ENCODE peak calls at places on chromosomes 16 and 17, in ten cellular contexts. F is tibial nerve; H is naive thymus-derived CD4-positive, alpha-beta T cell; V is heart left ventricle; W is AG04449; X is A549; U is lower leg skin; G is prostate gland; C is adipocyte; O is ovary. E is an unnamed sample.

GRCh38 chr16:70635356-70636016 is 10.9 kb upstream of the IL34 start:
- DNase-seq in F (peak; percentile 58), H (no peak), V (peak; percentile 38), W (no peak), X (no peak), U (no peak), G (no peak), C (peak; percentile 63), O (peak; percentile 41), E (no peak)

GRCh38 chr17:9676084-9676483 is 30.8 kb downstream of the USP43 start:
- DNase-seq in F (no peak), H (no peak), V (no peak), W (no peak), X (peak; percentile 33), U (no peak), G (no peak), C (no peak), O (no peak), E (no peak)

GRCh38 chr16:82741073-82741615 is 114.4 kb downstream of the CDH13 start:
- DNase-seq in F (no peak), H (no peak), V (no peak), W (no peak), X (no peak), U (no peak), G (no peak), C (no peak), O (no peak), E (no peak)

GRCh38 chr17:75854111-75854748 is 905 bp downstream of the WBP2 start:
- DNase-seq in F (no peak), H (no peak), V (no peak), W (no peak), X (peak; percentile 54), U (no peak), G (no peak), C (peak; percentile 46), O (peak; percentile 58), E (no peak)

GRCh38 chr16:82439678-82440293 is 187.0 kb upstream of the CDH13 start:
- DNase-seq in F (no peak), H (no peak), V (no peak), W (no peak), X (no peak), U (no peak), G (no peak), C (peak; percentile 22), O (no peak), E (no peak)

GRCh38 chr17:2174048-2174447 is 119.1 kb downstream of the HIC1 start:
- DNase-seq in F (no peak), H (no peak), V (no peak), W (no peak), X (no peak), U (no peak), G (no peak), C (peak; percentile 34), O (no peak), E (no peak)

GRCh38 chr16:3328643-3329042 is 23.3 kb downstream of the ZNF75A start:
- DNase-seq in F (no peak), H (no peak), V (no peak), W (no peak), X (no peak), U (no peak), G (no peak), C (no peak), O (no peak), E (no peak)

GRCh38 chr16:66028505-66029216 is 337.8 kb upstream of the CDH5 start:
- DNase-seq in F (no peak), H (no peak), V (no peak), W (peak; percentile 34), X (no peak), U (peak; percentile 64), G (no peak), C (peak; percentile 87), O (no peak), E (no peak)

GRCh38 chr16:30131869-30132475 is 9.0 kb upstream of the MAPK3 start:
- DNase-seq in F (no peak), H (no peak), V (no peak), W (no peak), X (no peak), U (no peak), G (no peak), C (peak; percentile 9), O (no peak), E (no peak)

DNA sequence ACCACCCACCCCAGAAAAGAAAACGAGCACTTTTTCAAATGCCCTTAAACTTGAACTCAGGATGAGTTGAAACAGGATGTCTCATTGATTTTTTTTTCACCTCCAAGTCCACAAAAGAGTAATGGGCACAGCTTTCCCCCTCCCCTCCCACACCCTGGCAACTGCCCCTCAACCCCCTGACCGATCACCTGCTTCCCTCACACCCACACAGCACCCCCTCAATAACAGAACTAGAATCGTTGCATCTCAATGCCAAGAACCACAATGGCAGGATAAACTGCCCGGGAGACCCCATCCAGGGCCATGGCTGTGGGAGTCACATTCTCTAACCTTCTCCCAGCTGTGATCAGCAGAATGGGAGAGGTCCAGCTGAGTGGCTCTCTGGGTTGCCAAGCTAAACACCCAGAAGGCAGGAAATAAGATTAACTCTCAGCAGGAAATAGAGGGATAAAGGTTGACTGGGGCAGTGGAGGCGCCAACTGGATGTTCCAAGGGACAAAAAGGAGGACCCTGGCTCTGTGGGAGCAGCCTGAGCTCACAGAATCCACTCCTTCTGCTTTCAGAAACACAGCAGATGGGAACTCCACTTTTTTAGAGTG is 128.0 kb upstream of the SDK2 start:
- DNase-seq in F (no peak), H (no peak), V (no peak), W (no peak), X (no peak), U (no peak), G (no peak), C (no peak), O (no peak), E (no peak)
- H3K4me3 ChIP-seq in F (no peak overlapping the region), H (no peak overlapping the region), V (no peak overlapping the region), W (no peak overlapping the region), X (no peak overlapping the region), U (no peak overlapping the region), G (no peak overlapping the region), C (no peak overlapping the region), O (no peak overlapping the region), E (no peak overlapping the region)

GRCh38 chr17:58004060-58004459 is 3.0 kb downstream of the SRSF1 start:
- DNase-seq in F (no peak), H (no peak), V (no peak), W (no peak), X (no peak), U (no peak), G (no peak), C (no peak), O (no peak), E (no peak)

GRCh38 chr17:58002558-58002957 is 4.5 kb downstream of the SRSF1 start:
- DNase-seq in F (no peak), H (no peak), V (no peak), W (no peak), X (no peak), U (no peak), G (no peak), C (no peak), O (no peak), E (no peak)

GRCh38 chr17:58002154-58002553 is 4.9 kb downstream of the SRSF1 start:
- DNase-seq in F (no peak), H (no peak), V (no peak), W (no peak), X (no peak), U (no peak), G (no peak), C (no peak), O (no peak), E (no peak)

GRCh38 chr17:58001461-58002124 is 5.5 kb downstream of the SRSF1 start:
- DNase-seq in F (no peak), H (no peak), V (no peak), W (no peak), X (no peak), U (no peak), G (no peak), C (no peak), O (no peak), E (no peak)

GRCh38 chr17:58002973-58003372 is 4.1 kb downstream of the SRSF1 start:
- DNase-seq in F (no peak), H (no peak), V (no peak), W (no peak), X (no peak), U (no peak), G (no peak), C (no peak), O (no peak), E (no peak)
- H3K4me3 ChIP-seq in F (no peak overlapping the region), H (no peak overlapping the region), V (no peak overlapping the region), W (no peak overlapping the region), X (no peak overlapping the region), U (no peak overlapping the region), G (no peak overlapping the region), C (no peak overlapping the region), O (no peak overlapping the region), E (no peak overlapping the region)

DNA sequence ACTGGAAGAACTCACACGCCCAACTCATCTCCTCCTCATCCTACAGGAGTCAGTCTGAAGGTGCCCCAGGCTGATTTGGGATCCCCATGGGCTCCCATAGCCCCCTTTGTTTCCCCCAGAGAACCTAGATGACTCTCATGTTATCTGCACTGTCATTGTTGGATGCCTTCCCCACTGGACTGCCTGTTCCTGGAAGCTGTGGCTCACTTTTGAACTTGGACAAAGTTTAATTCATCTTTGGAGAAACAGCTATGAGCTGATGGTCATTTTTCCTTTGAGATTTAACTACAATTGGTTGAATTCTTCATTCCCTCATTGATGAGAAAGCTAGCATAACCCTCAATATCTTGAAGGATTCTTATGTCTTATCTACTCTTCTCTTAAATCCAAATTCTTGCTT is 186.6 kb downstream of the SALL1 start:
- DNase-seq in F (no peak), H (no peak), V (no peak), W (no peak), X (no peak), U (no peak), G (no peak), C (no peak), O (no peak), E (no peak)
- H3K4me3 ChIP-seq in F (no peak overlapping the region), H (no peak overlapping the region), V (no peak overlapping the region), W (no peak overlapping the region), X (no peak overlapping the region), U (no peak overlapping the region), G (no peak overlapping the region), C (no peak overlapping the region), O (no peak overlapping the region), E (no peak overlapping the region)

GRCh38 chr16:58333937-58334336 is 39.1 kb upstream of the PRSS54 start:
- DNase-seq in F (no peak), H (no peak), V (no peak), W (no peak), X (no peak), U (no peak), G (no peak), C (no peak), O (no peak), E (no peak)

GRCh38 chr16:58338205-58338604 is 43.4 kb upstream of the PRSS54 start:
- DNase-seq in F (no peak), H (no peak), V (no peak), W (no peak), X (no peak), U (no peak), G (no peak), C (no peak), O (no peak), E (no peak)

GRCh38 chr16:58337090-58337444 is 42.2 kb upstream of the PRSS54 start:
- DNase-seq in F (no peak), H (no peak), V (no peak), W (no peak), X (no peak), U (no peak), G (no peak), C (peak; percentile 2), O (no peak), E (no peak)

GRCh38 chr16:58339452-58339938 is 44.7 kb upstream of the PRSS54 start:
- DNase-seq in F (no peak), H (no peak), V (peak; percentile 39), W (no peak), X (peak; percentile 58), U (no peak), G (no peak), C (peak; percentile 34), O (no peak), E (peak; percentile 34)

GRCh38 chr16:58336332-58337089 is 41.7 kb upstream of the PRSS54 start:
- DNase-seq in F (peak; percentile 80), H (peak; percentile 62), V (peak; percentile 71), W (peak; percentile 7), X (peak; percentile 77), U (peak; percentile 75), G (peak; percentile 75), C (peak; percentile 88), O (peak; percentile 78), E (peak; percentile 79)
- H3K4me3 ChIP-seq in F (peak overlapping the region; percentile 9), H (no peak overlapping the region), V (no peak overlapping the region), W (peak overlapping the region; percentile 29), X (peak overlapping the region; percentile 21), U (no peak overlapping the region), G (no peak overlapping the region), C (peak overlapping the region; percentile 76), O (peak overlapping the region; percentile 6), E (peak overlapping the region; percentile 44)

E was measured in BE2C.